ENCODE peak calls at places on chromosomes 11 and 22, in nine cellular contexts. A, H, M, P, D, G, Y, W and N are unnamed samples.

GRCh38 chr22:45911601-45912271 is 65.2 kb downstream of the WNT7B start:
- DNase-seq in A (no peak), H (peak), M (peak), P (no peak), D (peak), G (no peak), Y (no peak), W (peak), N (no peak)

GRCh38 chr11:108835624-108836023 is 170.8 kb downstream of the DDX10 start:
- DNase-seq in A (no peak), H (no peak), M (no peak), P (no peak), D (no peak), G (no peak), Y (no peak), W (no peak), N (no peak)

GRCh38 chr11:126403039-126403438 is 47.6 kb downstream of the ST3GAL4 start:
- DNase-seq in A (no peak), H (peak), M (peak), P (no peak), D (no peak), G (no peak), Y (no peak), W (peak), N (no peak)

GRCh38 chr11:2541881-2542361 is 97.1 kb downstream of the KCNQ1 start:
- DNase-seq in A (no peak), H (no peak), M (no peak), P (no peak), D (peak), G (no peak), Y (no peak), W (no peak), N (no peak)

GRCh38 chr11:111665779-111666178 is 63.5 kb downstream of the SIK2 start:
- DNase-seq in A (no peak), H (peak), M (peak), P (no peak), D (no peak), G (peak), Y (peak), W (no peak), N (no peak)

GRCh38 chr22:45870011-45870410 is 107.0 kb downstream of the WNT7B start:
- DNase-seq in A (no peak), H (no peak), M (no peak), P (no peak), D (no peak), G (no peak), Y (no peak), W (no peak), N (no peak)

GRCh38 chr11:1077033-1077416 is 2.4 kb downstream of the MUC2 start:
- DNase-seq in A (no peak), H (no peak), M (no peak), P (no peak), D (peak), G (no peak), Y (no peak), W (no peak), N (no peak)

GRCh38 chr11:74023291-74023690 is 14.4 kb upstream of the UCP3 start:
- DNase-seq in A (no peak), H (no peak), M (no peak), P (no peak), D (no peak), G (no peak), Y (no peak), W (no peak), N (no peak)

GRCh38 chr22:38569972-38570840 is at the start of gene DMC1:
- DNase-seq in A (peak), H (peak), M (peak), P (peak), D (peak), G (peak), Y (peak), W (peak), N (peak)

GRCh38 chr22:29605236-29605850 is 1.9 kb downstream of the NF2 start:
- DNase-seq in A (no peak), H (no peak), M (no peak), P (no peak), D (no peak), G (no peak), Y (no peak), W (no peak), N (no peak)

GRCh38 chr11:77602385-77603105 is 12.8 kb downstream of the AQP11 start:
- DNase-seq in A (no peak), H (peak), M (peak), P (no peak), D (no peak), G (no peak), Y (no peak), W (no peak), N (peak)

GRCh38 chr11:104653011-104653806 is 245.1 kb downstream of the CASP12 start:
- DNase-seq in A (no peak), H (peak), M (no peak), P (no peak), D (no peak), G (no peak), Y (no peak), W (no peak), N (no peak)

GRCh38 chr11:88301478-88302140 is 35.9 kb downstream of the CTSC start:
- DNase-seq in A (no peak), H (peak), M (peak), P (no peak), D (no peak), G (no peak), Y (no peak), W (no peak), N (no peak)

GRCh38 chr11:35223429-35223828 is 84.5 kb downstream of the CD44 start:
- DNase-seq in A (no peak), H (peak), M (peak), P (no peak), D (no peak), G (no peak), Y (peak), W (no peak), N (no peak)